ENCODE peak calls at places on chromosomes 5 and 9, in ten cellular contexts. One of them, this sample, is unnamed.
A peak's percentile ranks its signal among the peaks of the same experiment; 100 is the strongest.

GRCh38 chr5:73093943-73094342 is 26.4 kb upstream of the TMEM171 start:
- DNase-seq in fibroblast of lung: peak; percentile 82
- DNase-seq in brain microvascular endothelial cell: peak; percentile 85
- DNase-seq in GM10248: no peak
- DNase-seq in cardiac muscle cell: peak; percentile 30
- DNase-seq in type B pancreatic cell: no peak
- DNase-seq in A549: no peak
- DNase-seq in lower leg skin: no peak
- DNase-seq in AG10803: peak; percentile 70
- DNase-seq in foreskin fibroblast: peak; percentile 85
- DNase-seq in this sample: no peak

GRCh38 chr5:150763023-150763793 is 4.4 kb upstream of the DCTN4 start:
- DNase-seq in cardiac muscle cell: peak; percentile 97
- DNase-seq in fibroblast of lung: peak; percentile 86
- DNase-seq in GM10248: no peak
- DNase-seq in brain microvascular endothelial cell: peak; percentile 74
- DNase-seq in type B pancreatic cell: no peak
- DNase-seq in A549: no peak
- DNase-seq in lower leg skin: peak; percentile 68
- DNase-seq in foreskin fibroblast: peak; percentile 83
- DNase-seq in AG10803: peak; percentile 81
- DNase-seq in this sample: no peak

GRCh38 chr9:131773911-131774379 is 34.1 kb upstream of the RAPGEF1 start:
- DNase-seq in foreskin fibroblast: peak; percentile 83
- DNase-seq in type B pancreatic cell: no peak
- DNase-seq in brain microvascular endothelial cell: peak; percentile 46
- DNase-seq in fibroblast of lung: peak; percentile 53
- DNase-seq in lower leg skin: no peak
- DNase-seq in A549: peak; percentile 48
- DNase-seq in GM10248: peak; percentile 75
- DNase-seq in AG10803: peak; percentile 57
- DNase-seq in cardiac muscle cell: peak; percentile 80
- DNase-seq in this sample: peak; percentile 78

GRCh38 chr9:91421987-91422765 is 1.5 kb downstream of the NFIL3 start:
- DNase-seq in type B pancreatic cell: no peak
- DNase-seq in lower leg skin: peak; percentile 16
- DNase-seq in A549: peak; percentile 12
- DNase-seq in brain microvascular endothelial cell: peak; percentile 36
- DNase-seq in fibroblast of lung: peak; percentile 71
- DNase-seq in GM10248: no peak
- DNase-seq in cardiac muscle cell: peak; percentile 53
- DNase-seq in AG10803: peak; percentile 62
- DNase-seq in foreskin fibroblast: peak; percentile 40
- DNase-seq in this sample: no peak

GRCh38 chr9:15541862-15542261 is 11.0 kb upstream of the CCDC171 start:
- DNase-seq in fibroblast of lung: no peak
- DNase-seq in type B pancreatic cell: no peak
- DNase-seq in cardiac muscle cell: no peak
- DNase-seq in brain microvascular endothelial cell: no peak
- DNase-seq in lower leg skin: no peak
- DNase-seq in foreskin fibroblast: no peak
- DNase-seq in GM10248: no peak
- DNase-seq in A549: no peak
- DNase-seq in AG10803: no peak
- DNase-seq in this sample: no peak

GRCh38 chr5:23352437-23352836 is 155.0 kb upstream of the PRDM9 start:
- DNase-seq in lower leg skin: no peak
- DNase-seq in fibroblast of lung: no peak
- DNase-seq in brain microvascular endothelial cell: no peak
- DNase-seq in type B pancreatic cell: no peak
- DNase-seq in cardiac muscle cell: peak; percentile 72
- DNase-seq in GM10248: no peak
- DNase-seq in AG10803: no peak
- DNase-seq in A549: no peak
- DNase-seq in foreskin fibroblast: no peak
- DNase-seq in this sample: no peak

GRCh38 chr9:12739014-12739413 is 35.8 kb upstream of the LURAP1L start:
- DNase-seq in AG10803: peak; percentile 73
- DNase-seq in foreskin fibroblast: peak; percentile 72
- DNase-seq in lower leg skin: no peak
- DNase-seq in A549: no peak
- DNase-seq in brain microvascular endothelial cell: no peak
- DNase-seq in fibroblast of lung: peak; percentile 63
- DNase-seq in cardiac muscle cell: no peak
- DNase-seq in type B pancreatic cell: no peak
- DNase-seq in GM10248: no peak
- DNase-seq in this sample: no peak

GRCh38 chr5:35803221-35803651 is 53.5 kb upstream of the IL7R start:
- DNase-seq in A549: no peak
- DNase-seq in GM10248: no peak
- DNase-seq in cardiac muscle cell: peak; percentile 69
- DNase-seq in fibroblast of lung: peak; percentile 66
- DNase-seq in lower leg skin: no peak
- DNase-seq in AG10803: peak; percentile 83
- DNase-seq in foreskin fibroblast: peak; percentile 88
- DNase-seq in type B pancreatic cell: no peak
- DNase-seq in brain microvascular endothelial cell: peak; percentile 51
- DNase-seq in this sample: peak; percentile 10

GRCh38 chr5:151051931-151052608 is 28.8 kb downstream of the TNIP1 start:
- DNase-seq in GM10248: no peak
- DNase-seq in cardiac muscle cell: no peak
- DNase-seq in fibroblast of lung: no peak
- DNase-seq in A549: no peak
- DNase-seq in brain microvascular endothelial cell: no peak
- DNase-seq in type B pancreatic cell: no peak
- DNase-seq in AG10803: no peak
- DNase-seq in lower leg skin: no peak
- DNase-seq in foreskin fibroblast: no peak
- DNase-seq in this sample: no peak

GRCh38 chr5:95471922-95472321 is 80.8 kb downstream of the FAM81B start:
- DNase-seq in type B pancreatic cell: no peak
- DNase-seq in AG10803: peak; percentile 59
- DNase-seq in GM10248: no peak
- DNase-seq in lower leg skin: no peak
- DNase-seq in fibroblast of lung: peak; percentile 72
- DNase-seq in A549: no peak
- DNase-seq in cardiac muscle cell: peak; percentile 39
- DNase-seq in brain microvascular endothelial cell: peak; percentile 55
- DNase-seq in foreskin fibroblast: peak; percentile 44
- DNase-seq in this sample: no peak

GRCh38 chr5:133864711-133865110 is 103.7 kb downstream of the C5orf15 start:
- DNase-seq in AG10803: no peak
- DNase-seq in foreskin fibroblast: no peak
- DNase-seq in type B pancreatic cell: no peak
- DNase-seq in fibroblast of lung: no peak
- DNase-seq in brain microvascular endothelial cell: no peak
- DNase-seq in GM10248: no peak
- DNase-seq in A549: no peak
- DNase-seq in cardiac muscle cell: no peak
- DNase-seq in lower leg skin: no peak
- DNase-seq in this sample: no peak

GRCh38 chr5:89065919-89066318 is 182.9 kb upstream of the MEF2C start:
- DNase-seq in foreskin fibroblast: no peak
- DNase-seq in AG10803: no peak
- DNase-seq in cardiac muscle cell: no peak
- DNase-seq in fibroblast of lung: no peak
- DNase-seq in type B pancreatic cell: no peak
- DNase-seq in brain microvascular endothelial cell: no peak
- DNase-seq in A549: no peak
- DNase-seq in GM10248: peak; percentile 38
- DNase-seq in lower leg skin: no peak
- DNase-seq in this sample: no peak

GRCh38 chr5:14937277-14937676 is 65.7 kb upstream of the ANKH start:
- DNase-seq in GM10248: no peak
- DNase-seq in fibroblast of lung: peak; percentile 52
- DNase-seq in type B pancreatic cell: no peak
- DNase-seq in A549: no peak
- DNase-seq in lower leg skin: no peak
- DNase-seq in foreskin fibroblast: no peak
- DNase-seq in brain microvascular endothelial cell: no peak
- DNase-seq in AG10803: no peak
- DNase-seq in cardiac muscle cell: no peak
- DNase-seq in this sample: peak; percentile 9

GRCh38 chr5:96463106-96463505 is 30.1 kb upstream of the PCSK1 start:
- DNase-seq in AG10803: no peak
- DNase-seq in type B pancreatic cell: no peak
- DNase-seq in fibroblast of lung: no peak
- DNase-seq in GM10248: no peak
- DNase-seq in cardiac muscle cell: peak; percentile 4
- DNase-seq in foreskin fibroblast: peak; percentile 59
- DNase-seq in brain microvascular endothelial cell: no peak
- DNase-seq in lower leg skin: no peak
- DNase-seq in A549: no peak
- DNase-seq in this sample: no peak

GRCh38 chr5:1792842-1793266 is 6.8 kb downstream of the MRPL36 start:
- DNase-seq in type B pancreatic cell: no peak
- DNase-seq in GM10248: peak; percentile 86
- DNase-seq in cardiac muscle cell: peak; percentile 89
- DNase-seq in brain microvascular endothelial cell: peak; percentile 98
- DNase-seq in lower leg skin: no peak
- DNase-seq in AG10803: peak; percentile 72
- DNase-seq in foreskin fibroblast: peak; percentile 84
- DNase-seq in fibroblast of lung: peak; percentile 97
- DNase-seq in A549: no peak
- DNase-seq in this sample: no peak

GRCh38 chr5:137291436-137291835 is 207.7 kb downstream of the SPOCK1 start:
- DNase-seq in cardiac muscle cell: no peak
- DNase-seq in foreskin fibroblast: no peak
- DNase-seq in brain microvascular endothelial cell: no peak
- DNase-seq in A549: no peak
- DNase-seq in AG10803: no peak
- DNase-seq in type B pancreatic cell: no peak
- DNase-seq in fibroblast of lung: no peak
- DNase-seq in lower leg skin: no peak
- DNase-seq in GM10248: no peak
- DNase-seq in this sample: no peak

GRCh38 chr5:10828241-10828640 is 67.2 kb upstream of the DAP start:
- DNase-seq in type B pancreatic cell: no peak
- DNase-seq in brain microvascular endothelial cell: peak; percentile 60
- DNase-seq in AG10803: peak; percentile 65
- DNase-seq in A549: no peak
- DNase-seq in GM10248: no peak
- DNase-seq in cardiac muscle cell: no peak
- DNase-seq in lower leg skin: no peak
- DNase-seq in foreskin fibroblast: peak; percentile 79
- DNase-seq in fibroblast of lung: peak; percentile 74
- DNase-seq in this sample: no peak

DNA sequence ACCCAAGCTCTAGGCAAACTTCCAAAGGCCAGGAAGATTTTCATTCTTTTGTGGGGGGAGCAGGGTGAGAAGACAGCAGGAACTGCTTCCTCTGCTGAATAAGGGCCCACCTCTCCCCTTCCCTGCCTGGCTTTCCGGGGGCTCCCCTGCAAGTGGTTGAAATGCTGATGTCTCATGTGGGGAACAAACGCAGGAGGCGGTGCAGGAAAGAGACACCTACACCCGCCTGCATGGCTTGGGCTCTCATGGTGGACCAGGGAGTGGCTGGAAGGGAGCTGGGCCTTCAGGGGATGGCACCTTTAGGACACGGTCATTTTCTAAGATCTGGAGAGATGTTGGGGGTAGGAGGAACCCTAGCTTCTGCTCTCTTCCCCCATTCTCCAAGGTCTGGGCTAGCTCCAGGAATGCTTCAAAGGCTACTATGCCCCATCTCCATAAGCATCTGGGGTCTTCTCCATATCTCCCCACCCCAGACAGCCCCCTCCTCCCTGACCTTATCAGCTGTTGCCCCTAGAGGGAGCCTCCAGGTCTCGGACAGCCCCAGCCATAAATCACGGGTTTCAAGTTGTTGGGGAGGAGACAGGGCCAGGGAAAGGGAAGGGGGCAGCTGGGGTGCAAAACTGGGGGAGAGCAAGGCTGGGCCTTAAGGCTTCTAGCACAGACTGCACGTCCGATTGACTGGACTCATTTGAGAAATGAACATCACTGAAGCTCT is 76.6 kb downstream of the PSD2 start:
- DNase-seq in lower leg skin: no peak
- DNase-seq in GM10248: no peak
- DNase-seq in AG10803: no peak
- DNase-seq in type B pancreatic cell: no peak
- DNase-seq in A549: no peak
- DNase-seq in fibroblast of lung: no peak
- DNase-seq in cardiac muscle cell: no peak
- DNase-seq in foreskin fibroblast: no peak
- DNase-seq in brain microvascular endothelial cell: no peak
- DNase-seq in this sample: no peak
- TF ChIP-seq CTCF in lower leg skin: no peak
- TF ChIP-seq CTCF in GM10248: peak; percentile 6
- TF ChIP-seq CTCF in AG10803: no peak
- TF ChIP-seq CTCF in type B pancreatic cell: peak; percentile 35
- TF ChIP-seq CTCF in A549: no peak
- TF ChIP-seq CTCF in fibroblast of lung: no peak
- TF ChIP-seq CTCF in cardiac muscle cell: no peak
- TF ChIP-seq CTCF in foreskin fibroblast: no peak
- TF ChIP-seq CTCF in brain microvascular endothelial cell: peak; percentile 36
- TF ChIP-seq CTCF in this sample: no peak

GRCh38 chr5:110716247-110717245 is 9.9 kb downstream of the TMEM232 start:
- DNase-seq in fibroblast of lung: no peak
- DNase-seq in brain microvascular endothelial cell: no peak
- DNase-seq in AG10803: no peak
- DNase-seq in A549: no peak
- DNase-seq in foreskin fibroblast: no peak
- DNase-seq in lower leg skin: no peak
- DNase-seq in cardiac muscle cell: no peak
- DNase-seq in GM10248: no peak
- DNase-seq in type B pancreatic cell: no peak
- DNase-seq in this sample: no peak
- TF ChIP-seq CTCF in fibroblast of lung: no peak
- TF ChIP-seq CTCF in brain microvascular endothelial cell: no peak
- TF ChIP-seq CTCF in AG10803: peak; percentile 4
- TF ChIP-seq CTCF in A549: no peak
- TF ChIP-seq CTCF in foreskin fibroblast: no peak
- TF ChIP-seq CTCF in lower leg skin: no peak
- TF ChIP-seq CTCF in cardiac muscle cell: no peak
- TF ChIP-seq CTCF in GM10248: peak; percentile 29
- TF ChIP-seq CTCF in type B pancreatic cell: no peak
- TF ChIP-seq CTCF in this sample: no peak

DNA sequence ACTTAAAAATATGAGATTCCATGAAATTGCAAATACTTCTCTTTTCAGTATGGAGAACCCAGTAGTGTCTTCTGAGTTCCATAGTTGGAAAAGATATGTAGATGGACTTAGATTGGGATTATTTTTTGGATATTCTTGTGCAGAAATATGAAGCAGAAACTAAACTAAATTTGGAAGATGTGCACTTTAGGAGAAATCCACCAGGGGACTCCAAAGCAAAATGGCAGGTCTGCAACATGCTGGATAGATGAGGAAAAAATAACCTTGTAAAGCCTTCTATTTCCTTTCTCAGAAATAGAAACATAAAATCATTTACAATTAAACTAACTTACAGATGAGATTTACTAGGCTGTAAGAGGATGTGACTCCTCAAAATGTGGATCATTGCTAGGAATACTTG is 49.2 kb upstream of the MINAR2 start:
- DNase-seq in cardiac muscle cell: no peak
- DNase-seq in type B pancreatic cell: no peak
- DNase-seq in lower leg skin: no peak
- DNase-seq in foreskin fibroblast: peak; percentile 42
- DNase-seq in A549: no peak
- DNase-seq in brain microvascular endothelial cell: no peak
- DNase-seq in fibroblast of lung: no peak
- DNase-seq in GM10248: no peak
- DNase-seq in AG10803: no peak
- DNase-seq in this sample: no peak
- TF ChIP-seq CTCF in cardiac muscle cell: no peak
- TF ChIP-seq CTCF in type B pancreatic cell: peak; percentile 45
- TF ChIP-seq CTCF in lower leg skin: no peak
- TF ChIP-seq CTCF in foreskin fibroblast: peak; percentile 23
- TF ChIP-seq CTCF in A549: no peak
- TF ChIP-seq CTCF in brain microvascular endothelial cell: peak; percentile 44
- TF ChIP-seq CTCF in fibroblast of lung: peak; percentile 41
- TF ChIP-seq CTCF in GM10248: no peak
- TF ChIP-seq CTCF in AG10803: no peak
- TF ChIP-seq CTCF in this sample: peak; percentile 37

GRCh38 chr5:131786036-131786435 is 10.8 kb downstream of the FNIP1 start:
- DNase-seq in AG10803: no peak
- DNase-seq in GM10248: no peak
- DNase-seq in cardiac muscle cell: no peak
- DNase-seq in fibroblast of lung: no peak
- DNase-seq in type B pancreatic cell: no peak
- DNase-seq in A549: no peak
- DNase-seq in foreskin fibroblast: no peak
- DNase-seq in brain microvascular endothelial cell: no peak
- DNase-seq in lower leg skin: no peak
- DNase-seq in this sample: no peak
- TF ChIP-seq CTCF in AG10803: no peak
- TF ChIP-seq CTCF in GM10248: no peak
- TF ChIP-seq CTCF in cardiac muscle cell: no peak
- TF ChIP-seq CTCF in fibroblast of lung: no peak
- TF ChIP-seq CTCF in type B pancreatic cell: no peak
- TF ChIP-seq CTCF in A549: no peak
- TF ChIP-seq CTCF in foreskin fibroblast: no peak
- TF ChIP-seq CTCF in brain microvascular endothelial cell: no peak
- TF ChIP-seq CTCF in lower leg skin: no peak
- TF ChIP-seq CTCF in this sample: no peak

This sample was measured in neural crest cell.